ENCODE peak calls at places on chromosomes 7 and 10, in five cellular contexts. L, O, S, U and D are unnamed samples.
A peak's percentile ranks its signal among the peaks of the same experiment; 100 is the strongest.

GRCh38 chr10:72419241-72419640 is 64.5 kb upstream of the DNAJB12 start:
- DNase-seq in L (no peak), O (no peak), S (no peak), U (no peak), D (no peak)

GRCh38 chr10:122435212-122435827 is 19.1 kb upstream of the ARMS2 start:
- DNase-seq in L (peak; percentile 72), O (no peak), S (no peak), U (no peak), D (no peak)

GRCh38 chr10:52486840-52487611 is 172.9 kb downstream of the DKK1 start:
- DNase-seq in L (peak; percentile 81), O (no peak), S (no peak), U (no peak), D (no peak)

GRCh38 chr10:561721-562120 is 127.7 kb downstream of the DIP2C start:
- DNase-seq in L (no peak), O (no peak), S (no peak), U (no peak), D (no peak)

GRCh38 chr7:120981888-120982615 is 6.5 kb upstream of the CPED1 start:
- DNase-seq in L (peak; percentile 60), O (no peak), S (no peak), U (no peak), D (no peak)

GRCh38 chr10:62020362-62020730 is 118.8 kb downstream of the ARID5B start:
- DNase-seq in L (no peak), O (no peak), S (no peak), U (no peak), D (no peak)

GRCh38 chr7:18873674-18874341 is 243.6 kb downstream of the TWIST1 start:
- DNase-seq in L (peak; percentile 28), O (no peak), S (peak; percentile 79), U (no peak), D (no peak)

GRCh38 chr10:48363617-48364355 is 57.3 kb downstream of the MAPK8 start:
- DNase-seq in L (peak; percentile 86), O (peak; percentile 12), S (peak; percentile 48), U (no peak), D (peak; percentile 57)

GRCh38 chr7:94297397-94297838 is 97.3 kb upstream of the COL1A2 start:
- DNase-seq in L (peak; percentile 94), O (peak; percentile 70), S (no peak), U (peak; percentile 77), D (no peak)

GRCh38 chr7:64736575-64736974 is 57.7 kb upstream of the ZNF138 start:
- DNase-seq in L (no peak), O (no peak), S (no peak), U (no peak), D (no peak)

GRCh38 chr10:7046615-7047014 is 364.2 kb downstream of the SFMBT2 start:
- DNase-seq in L (no peak), O (no peak), S (no peak), U (no peak), D (no peak)

GRCh38 chr10:59872892-59873463 is 33.4 kb downstream of the CCDC6 start:
- DNase-seq in L (peak; percentile 98), O (peak; percentile 19), S (no peak), U (peak; percentile 63), D (no peak)

GRCh38 chr7:83851551-83851950 is 202.6 kb upstream of the SEMA3E start:
- DNase-seq in L (no peak), O (no peak), S (no peak), U (no peak), D (no peak)

GRCh38 chr7:34133356-34133982 is 228.1 kb downstream of the BMPER start:
- DNase-seq in L (peak; percentile 79), O (no peak), S (no peak), U (no peak), D (no peak)

GRCh38 chr7:100516135-100516812 is 22.7 kb upstream of the AGFG2 start:
- DNase-seq in L (peak; percentile 95), O (peak; percentile 52), S (peak; percentile 81), U (peak; percentile 60), D (peak; percentile 19)

GRCh38 chr7:15866753-15867152 is 180.3 kb upstream of the MEOX2 start:
- DNase-seq in L (no peak), O (no peak), S (no peak), U (no peak), D (no peak)

DNA sequence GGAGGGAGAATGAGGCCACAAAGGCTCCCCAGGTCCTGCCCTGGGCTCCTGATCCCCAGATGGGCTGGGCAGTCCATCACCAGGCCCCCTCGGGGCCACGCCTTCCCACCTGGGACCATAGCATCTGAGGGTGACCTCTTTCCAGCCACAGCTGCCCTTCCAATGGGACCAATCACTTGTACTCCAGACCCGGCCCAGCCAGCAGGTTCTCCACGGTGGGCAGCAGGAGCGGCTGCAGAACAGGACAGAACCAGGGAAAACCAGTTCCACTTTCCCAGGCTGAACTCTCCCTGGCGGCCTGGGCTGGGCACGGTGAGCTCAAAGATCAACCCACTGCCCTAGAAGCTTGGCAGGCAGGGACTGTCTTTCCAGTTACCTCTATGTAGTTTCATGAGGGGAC is 257.6 kb downstream of the MAD1L1 start:
- DNase-seq in L (no peak), O (no peak), S (no peak), U (no peak), D (peak; percentile 26)
- H3K4me1 ChIP-seq in L (no peaks in the 10 kb centered on the region), O (no peaks in the 10 kb centered on the region), S (no peaks in the 10 kb centered on the region), U (no peaks in the 10 kb centered on the region), D (no peaks in the 10 kb centered on the region)

DNA sequence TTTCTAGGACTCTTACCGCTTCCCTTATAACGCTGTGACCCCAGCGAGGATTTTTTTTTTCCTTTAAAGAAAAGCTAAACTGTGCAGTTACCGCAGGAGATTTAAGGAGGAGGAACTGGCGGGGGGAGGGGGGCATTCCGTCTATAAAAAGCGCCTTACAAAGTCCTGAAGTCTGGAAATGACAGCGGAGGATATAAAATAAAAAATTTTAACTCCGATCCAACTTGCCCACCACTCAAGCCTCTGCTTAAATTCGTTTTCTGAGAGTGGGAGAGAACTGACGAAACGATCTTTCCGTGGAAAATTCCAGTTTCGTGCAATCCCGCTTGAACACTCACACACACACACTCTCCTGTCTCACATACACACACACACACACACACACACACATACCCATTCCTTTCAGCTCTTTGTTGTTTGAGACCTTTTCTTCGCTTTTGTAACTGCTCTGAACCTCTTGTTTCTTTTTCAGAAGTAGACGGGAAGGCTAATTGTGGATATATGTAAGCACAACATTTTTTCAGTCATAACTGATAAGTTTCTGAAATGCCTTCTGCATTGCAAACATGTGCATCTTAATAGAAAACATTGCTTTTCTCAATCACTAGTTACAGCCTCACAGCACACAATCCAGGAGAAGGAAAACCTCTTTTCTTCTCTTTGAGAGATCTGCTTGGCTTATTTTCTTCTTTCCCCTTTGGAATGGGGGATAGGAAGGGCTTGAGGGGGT is 748 bp downstream of the HPSE2 start:
- DNase-seq in L (peak; percentile 50), O (no peak), S (peak; percentile 44), U (no peak), D (no peak)
- H3K4me3 ChIP-seq in L (peak overlapping the region; percentile 66), O (peak overlapping the region; percentile 58), S (peak overlapping the region; percentile 83), U (no peak overlapping the region), D (no peak overlapping the region)

GRCh38 chr7:27464970-27465369 is 197.7 kb downstream of the HIBADH start:
- DNase-seq in L (no peak), O (no peak), S (no peak), U (no peak), D (no peak)
- H3K36me3 ChIP-seq in L (no peaks in the 10 kb centered on the region), O (no peaks in the 10 kb centered on the region), S (no peaks in the 10 kb centered on the region), U (no peaks in the 10 kb centered on the region), D (no peaks in the 10 kb centered on the region)

GRCh38 chr10:124654686-124655085 is 89.5 kb downstream of the FAM53B start:
- DNase-seq in L (no peak), O (no peak), S (no peak), U (no peak), D (no peak)

GRCh38 chr10:124652701-124653100 is 91.5 kb downstream of the FAM53B start:
- DNase-seq in L (no peak), O (no peak), S (no peak), U (no peak), D (no peak)

GRCh38 chr10:124653311-124653710 is 90.9 kb downstream of the FAM53B start:
- DNase-seq in L (no peak), O (no peak), S (no peak), U (no peak), D (no peak)

GRCh38 chr10:124655191-124656112 is 88.7 kb downstream of the FAM53B start:
- DNase-seq in L (no peak), O (no peak), S (no peak), U (no peak), D (no peak)

DNA sequence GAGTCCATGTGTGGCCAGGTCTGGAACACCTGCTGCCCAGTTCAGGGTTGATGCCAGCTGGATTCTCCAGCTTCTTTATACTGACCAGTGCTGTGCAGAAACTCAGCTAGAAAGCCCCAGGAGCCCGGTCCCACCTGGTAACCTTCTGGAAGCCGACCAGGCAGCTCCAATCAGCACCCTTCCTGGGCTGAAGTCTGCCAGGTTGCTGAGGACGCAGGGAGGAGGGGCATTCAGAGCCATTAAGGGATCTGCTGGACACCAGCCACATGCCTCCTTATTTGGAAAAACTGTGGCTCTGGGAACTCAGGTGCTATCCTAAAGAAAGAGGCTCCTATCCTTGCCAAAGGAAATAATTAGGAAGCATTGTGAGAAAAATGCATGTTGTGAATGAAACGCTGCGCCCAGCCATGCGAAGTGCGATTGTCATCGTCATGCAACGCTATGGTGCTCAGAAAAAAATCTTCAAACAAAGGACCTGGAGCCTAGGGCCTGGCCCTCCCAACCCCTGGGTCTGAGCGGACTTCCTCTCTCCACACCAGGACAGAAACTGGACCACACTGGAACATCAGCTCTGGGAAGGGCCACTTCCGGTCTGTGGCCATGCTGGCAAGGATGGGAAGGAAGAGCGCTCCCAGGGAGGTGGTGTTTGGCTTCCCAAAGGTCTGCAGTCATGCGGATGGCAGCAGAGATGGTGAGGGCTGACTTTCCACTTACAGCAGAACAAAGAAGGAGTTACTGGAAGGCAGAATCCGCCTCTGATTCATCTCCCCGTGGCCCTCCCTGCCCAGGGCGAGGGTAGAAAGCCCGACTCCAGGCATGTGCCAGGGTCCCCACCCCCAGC is 90.1 kb downstream of the FAM53B start:
- DNase-seq in L (no peak), O (no peak), S (no peak), U (no peak), D (no peak)
- H3K4me1 ChIP-seq in L (peaks cover 5% of the 10 kb centered on the region), O (peaks cover 64% of the 10 kb centered on the region), S (no peaks in the 10 kb centered on the region), U (peaks cover 7% of the 10 kb centered on the region), D (no peaks in the 10 kb centered on the region)

DNA sequence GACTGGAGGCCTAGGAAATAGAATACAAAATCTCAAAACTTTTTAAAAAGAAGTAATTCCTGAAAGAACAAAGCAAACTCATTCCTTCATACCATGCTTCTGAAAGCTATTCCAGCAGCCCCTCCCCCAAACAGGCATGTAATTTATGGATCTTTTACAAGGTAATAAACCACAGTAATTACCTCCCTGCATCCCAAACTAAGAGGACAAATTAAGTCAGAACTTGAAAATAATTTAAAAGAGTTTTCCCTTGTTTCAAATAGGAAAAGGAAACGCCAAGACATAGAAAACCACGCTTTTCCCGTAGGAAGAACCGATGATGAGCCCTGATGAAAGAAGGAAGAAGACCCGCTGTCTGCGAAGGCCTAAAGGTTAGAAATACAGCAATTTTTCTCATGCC is 8.9 kb downstream of the HOXA4 start:
- DNase-seq in L (no peak), O (no peak), S (no peak), U (no peak), D (no peak)
- H3K4me3 ChIP-seq in L (peak overlapping the region; percentile 35), O (peak overlapping the region; percentile 1), S (no peak overlapping the region), U (no peak overlapping the region), D (peak overlapping the region; percentile 60)

DNA sequence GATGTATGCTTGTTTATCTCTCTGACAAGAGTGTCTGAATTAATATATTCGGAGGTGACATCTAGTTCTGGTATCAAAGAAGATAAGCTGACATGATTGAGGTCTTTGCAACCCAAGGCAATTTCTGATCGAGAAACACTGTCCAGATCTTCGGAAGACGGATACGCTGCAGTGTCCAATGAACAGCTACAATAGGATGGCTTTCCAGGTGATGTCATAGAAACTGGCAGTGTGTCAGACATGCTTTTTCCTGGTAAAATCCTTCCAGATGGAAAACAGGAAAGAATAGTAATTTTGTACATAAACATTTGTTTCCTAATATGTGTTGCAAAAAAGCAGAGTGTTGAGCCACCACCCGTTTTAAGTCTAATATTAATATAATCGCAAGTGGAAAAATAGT is 33.4 kb downstream of the VWDE start:
- DNase-seq in L (no peak), O (no peak), S (no peak), U (no peak), D (no peak)
- H3K36me3 ChIP-seq in L (no peaks in the 10 kb centered on the region), O (no peaks in the 10 kb centered on the region), S (no peaks in the 10 kb centered on the region), U (no peaks in the 10 kb centered on the region), D (no peaks in the 10 kb centered on the region)